ENCODE peak calls at places on chromosomes 5 and 9, in seven cellular contexts. N is psoas muscle; G is type B pancreatic cell; D is brain microvascular endothelial cell; V is CD4-positive, alpha-beta T cell; W is heart left ventricle; F is mammary epithelial cell. B is an unnamed sample.

GRCh38 chr5:41068169-41068568 is 3.0 kb downstream of the MROH2B start:
- DNase-seq in V (no peak), F (peak), W (no peak), D (no peak), G (no peak), N (no peak), B (no peak)

GRCh38 chr5:168651654-168652053 is 72.5 kb upstream of the PANK3 start:
- DNase-seq in D (peak), N (no peak), W (no peak), G (no peak), F (peak), V (no peak), B (peak)

GRCh38 chr5:10291736-10292135 is 16.0 kb downstream of the CMBL start:
- DNase-seq in V (no peak), F (no peak), W (no peak), N (no peak), G (no peak), D (no peak), B (no peak)

GRCh38 chr9:629136-629535 is 212.4 kb upstream of the DMRT1 start:
- DNase-seq in F (no peak), D (no peak), V (no peak), W (no peak), G (no peak), N (no peak), B (no peak)

GRCh38 chr5:84885479-84886258 is 501.0 kb upstream of the EDIL3 start:
- DNase-seq in N (no peak), D (peak), G (no peak), W (peak), F (peak), V (no peak), B (peak)

GRCh38 chr5:175447571-175447970 is 3.6 kb upstream of the DRD1 start:
- DNase-seq in D (no peak), G (no peak), V (no peak), N (no peak), W (no peak), F (no peak), B (no peak)

GRCh38 chr5:62199792-62200716 is 106.0 kb upstream of the KIF2A start:
- DNase-seq in N (no peak), G (no peak), W (no peak), F (no peak), V (no peak), D (no peak), B (no peak)

GRCh38 chr5:68464424-68464823 is 248.9 kb downstream of the PIK3R1 start:
- DNase-seq in F (peak), V (no peak), W (no peak), N (no peak), D (peak), G (no peak), B (peak)

DNA sequence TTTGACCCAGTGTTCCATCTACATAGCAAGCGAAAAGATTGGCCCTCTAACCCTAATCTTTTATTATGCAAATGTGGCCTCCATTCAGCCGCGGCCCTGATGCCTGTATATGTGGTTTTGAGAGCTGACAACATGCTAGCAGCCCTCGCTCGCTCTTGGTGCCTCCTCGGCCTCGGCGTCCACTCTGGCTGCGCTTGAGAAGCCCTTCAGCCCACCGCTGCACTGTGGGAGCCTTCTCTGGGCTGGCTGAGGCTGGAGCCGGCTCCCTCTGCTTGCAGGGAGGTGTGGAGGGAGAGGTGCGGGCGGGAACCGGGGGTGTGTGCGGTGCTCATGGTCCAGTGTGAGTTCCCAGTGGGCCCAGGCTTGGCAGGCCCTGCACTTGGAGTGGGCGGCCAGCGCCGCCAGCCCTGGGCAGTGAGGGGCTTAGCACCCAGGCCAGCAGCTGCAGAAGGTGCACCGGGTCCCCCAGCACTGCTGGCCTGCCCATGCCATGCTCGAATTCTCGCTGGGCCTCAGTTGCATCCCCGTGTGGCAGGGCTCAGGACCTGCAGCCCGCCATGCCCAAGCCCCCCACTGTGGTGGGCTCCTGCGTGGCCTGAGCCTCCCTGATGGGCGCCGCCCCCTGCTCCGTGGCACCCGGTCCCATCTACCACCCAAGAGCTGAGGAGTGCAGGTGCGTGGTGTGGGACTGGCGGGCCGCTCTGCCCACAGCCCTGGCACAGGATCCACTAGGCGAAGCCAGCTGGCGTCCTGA is 757.5 kb upstream of the CTNND2 start:
- DNase-seq in D (no peak), V (no peak), N (no peak), W (no peak), F (no peak), G (no peak), B (no peak)
- TF ChIP-seq CTCF in D (no peak), V (no peak), N (no peak), W (no peak), F (no peak), G (no peak), B (no peak)

GRCh38 chr9:134177186-134177585 is 12.8 kb upstream of the RNU6ATAC start:
- DNase-seq in F (no peak), G (no peak), N (no peak), V (no peak), W (no peak), D (no peak), B (no peak)

GRCh38 chr9:134176599-134176968 is 12.2 kb upstream of the RNU6ATAC start:
- DNase-seq in G (no peak), F (no peak), V (no peak), D (no peak), W (no peak), N (no peak), B (no peak)

GRCh38 chr9:134175291-134175807 is 11.0 kb upstream of the RNU6ATAC start:
- DNase-seq in W (no peak), F (no peak), N (no peak), D (no peak), G (no peak), V (no peak), B (no peak)

GRCh38 chr9:134174526-134175290 is 10.3 kb upstream of the RNU6ATAC start:
- DNase-seq in W (no peak), F (no peak), N (no peak), V (no peak), G (no peak), D (no peak), B (no peak)

GRCh38 chr9:134175808-134176598 is 11.6 kb upstream of the RNU6ATAC start:
- DNase-seq in W (no peak), V (no peak), F (no peak), D (no peak), G (no peak), N (peak), B (peak)
- TF ChIP-seq CTCF in W (peak), V (no peak), F (no peak), D (no peak), G (peak), N (peak), B (peak)

GRCh38 chr5:3429962-3430361 is 165.7 kb upstream of the IRX1 start:
- DNase-seq in G (no peak), W (no peak), N (no peak), D (no peak), V (no peak), F (no peak), B (no peak)

GRCh38 chr5:3432135-3432534 is 163.5 kb upstream of the IRX1 start:
- DNase-seq in G (no peak), F (no peak), N (no peak), W (no peak), D (no peak), V (no peak), B (no peak)

GRCh38 chr5:3428355-3428754 is 167.3 kb upstream of the IRX1 start:
- DNase-seq in D (no peak), F (no peak), W (no peak), V (no peak), N (no peak), G (no peak), B (no peak)
- TF ChIP-seq CTCF in D (no peak), F (no peak), W (no peak), V (no peak), N (no peak), G (peak), B (no peak)

DNA sequence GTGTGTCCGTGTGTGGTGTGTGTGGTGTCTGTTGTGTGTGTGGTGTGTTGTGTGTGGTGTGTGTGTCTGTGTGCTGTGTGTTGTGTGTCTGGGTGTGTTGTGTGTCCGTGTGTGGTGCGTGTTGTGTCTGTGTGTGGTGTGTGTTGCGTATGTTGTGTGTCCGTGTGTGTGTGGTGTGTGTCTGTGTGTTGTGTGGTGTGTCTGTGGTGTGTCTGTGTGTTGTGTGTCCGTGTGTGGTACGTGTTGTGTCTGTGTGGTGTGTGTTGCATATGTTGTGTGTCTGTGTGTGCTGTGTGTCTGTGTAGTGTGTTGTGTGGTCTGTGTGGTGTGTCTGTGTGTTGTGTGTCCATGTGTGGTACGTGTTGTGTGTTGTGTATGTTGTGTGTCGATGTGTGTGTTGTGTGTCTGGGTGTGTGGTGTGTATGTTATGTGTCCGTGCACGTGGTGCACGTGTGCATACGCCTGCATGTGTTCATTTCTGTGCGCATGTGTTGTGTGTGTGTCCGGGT is 72.3 kb downstream of the KCNT1 start:
- DNase-seq in W (no peak), F (no peak), G (no peak), V (no peak), N (no peak), D (no peak), B (no peak)
- TF ChIP-seq CTCF in W (no peak), F (no peak), G (no peak), V (no peak), N (no peak), D (no peak), B (no peak)

GRCh38 chr9:86659413-86660046 is 287.8 kb downstream of the GAS1 start:
- DNase-seq in N (no peak), G (no peak), F (peak), W (no peak), D (no peak), V (no peak), B (no peak)
- TF ChIP-seq CTCF in N (no peak), G (no peak), F (no peak), W (no peak), D (no peak), V (no peak), B (no peak)

DNA sequence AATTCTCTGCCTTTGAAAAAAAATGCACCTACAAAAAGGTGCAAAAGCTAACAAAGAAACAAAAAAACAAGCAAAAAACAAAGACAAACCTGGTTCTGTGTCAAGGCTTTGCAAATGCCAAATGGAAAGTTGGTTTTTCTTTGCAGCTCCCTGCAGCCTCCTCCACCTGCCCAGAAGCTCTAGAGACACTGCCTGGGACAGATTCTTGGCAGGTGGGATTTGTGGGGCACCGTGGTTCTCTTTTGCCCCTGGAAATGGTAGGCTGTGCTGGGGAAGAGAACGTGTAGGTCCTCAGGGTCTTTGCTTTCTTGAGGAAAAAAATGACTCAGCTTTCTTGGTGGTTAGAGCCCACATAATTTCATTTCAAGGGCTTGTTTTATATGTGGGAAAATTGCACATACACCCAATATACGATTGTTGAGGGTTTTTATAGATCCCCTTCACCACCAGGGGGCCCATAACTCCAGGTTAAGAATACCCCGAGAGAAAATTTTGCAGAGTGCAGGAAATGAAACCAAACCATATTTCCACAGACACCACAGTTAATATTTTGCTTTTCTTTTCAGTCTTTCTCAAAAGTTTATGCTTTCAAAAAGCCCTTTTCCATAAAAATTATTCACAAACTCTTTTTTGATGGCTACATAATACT is 58.7 kb downstream of the NXNL2 start:
- DNase-seq in G (no peak), D (peak), W (peak), V (no peak), F (peak), N (no peak), B (peak)
- TF ChIP-seq CTCF in G (peak), D (peak), W (peak), V (peak), F (peak), N (peak), B (peak)

DNA sequence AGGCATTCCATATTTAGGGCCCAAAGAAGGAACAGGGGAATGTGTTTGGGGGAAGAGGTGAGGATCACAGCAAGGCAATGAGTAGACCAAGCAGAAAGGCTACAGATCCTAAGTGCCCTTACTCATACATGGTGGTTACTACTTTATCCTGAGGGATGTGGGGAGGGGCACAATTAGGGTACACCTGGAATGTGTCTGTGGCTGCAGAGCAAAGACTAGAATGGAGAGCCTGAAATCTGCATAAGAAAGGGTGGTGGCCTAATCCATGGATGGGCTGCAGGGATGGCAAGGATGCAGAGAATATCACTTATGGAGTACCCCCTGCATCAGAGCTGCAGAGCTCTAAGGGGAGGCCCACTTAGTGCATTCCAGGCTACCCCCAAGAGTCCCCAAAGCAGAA is 352.6 kb upstream of the TRPC7 start:
- DNase-seq in W (no peak), F (no peak), D (no peak), G (no peak), N (no peak), V (no peak), B (no peak)
- TF ChIP-seq CTCF in W (no peak), F (no peak), D (no peak), G (no peak), N (no peak), V (no peak), B (no peak)